ENCODE peak calls at places on chromosomes 5 and 9, in five cellular contexts. One of them, this sample, is unnamed.
A peak's percentile ranks its signal among the peaks of the same experiment; 100 is the strongest.

GRCh38 chr9:126612329-126612812 is 1.4 kb upstream of the LMX1B start:
- DNase-seq in mucosa of descending colon: no peak
- DNase-seq in fibroblast of mammary gland: no peak
- DNase-seq in keratinocyte: no peak
- DNase-seq in WTC11: no peak
- DNase-seq in this sample: no peak

GRCh38 chr9:79764377-79764776 is 192.6 kb downstream of the TLE4 start:
- DNase-seq in keratinocyte: peak; percentile 45
- DNase-seq in fibroblast of mammary gland: peak; percentile 88
- DNase-seq in WTC11: no peak
- DNase-seq in mucosa of descending colon: no peak
- DNase-seq in this sample: peak; percentile 99

GRCh38 chr9:72534931-72535330 is 13.5 kb downstream of the TMC1 start:
- DNase-seq in fibroblast of mammary gland: no peak
- DNase-seq in WTC11: no peak
- DNase-seq in keratinocyte: no peak
- DNase-seq in mucosa of descending colon: no peak
- DNase-seq in this sample: no peak

GRCh38 chr5:8053270-8053669 is 184.3 kb downstream of the MTRR start:
- DNase-seq in WTC11: no peak
- DNase-seq in keratinocyte: no peak
- DNase-seq in mucosa of descending colon: no peak
- DNase-seq in fibroblast of mammary gland: no peak
- DNase-seq in this sample: no peak

GRCh38 chr5:57735754-57736153 is 253.1 kb upstream of the ACTBL2 start:
- DNase-seq in mucosa of descending colon: no peak
- DNase-seq in keratinocyte: no peak
- DNase-seq in fibroblast of mammary gland: peak; percentile 93
- DNase-seq in WTC11: no peak
- DNase-seq in this sample: peak; percentile 83

GRCh38 chr5:132764051-132764450 is 13.0 kb downstream of the SEPTIN8 start:
- DNase-seq in WTC11: no peak
- DNase-seq in fibroblast of mammary gland: no peak
- DNase-seq in keratinocyte: no peak
- DNase-seq in mucosa of descending colon: no peak
- DNase-seq in this sample: no peak

GRCh38 chr9:90724112-90724511 is 77.5 kb upstream of the SYK start:
- DNase-seq in keratinocyte: no peak
- DNase-seq in mucosa of descending colon: no peak
- DNase-seq in fibroblast of mammary gland: no peak
- DNase-seq in WTC11: no peak
- DNase-seq in this sample: no peak

GRCh38 chr5:8491254-8491653 is 622.3 kb downstream of the MTRR start:
- DNase-seq in mucosa of descending colon: no peak
- DNase-seq in WTC11: no peak
- DNase-seq in keratinocyte: no peak
- DNase-seq in fibroblast of mammary gland: no peak
- DNase-seq in this sample: no peak

GRCh38 chr5:181121675-181122561 is 9.1 kb downstream of the OR2V1 start:
- DNase-seq in mucosa of descending colon: no peak
- DNase-seq in keratinocyte: no peak
- DNase-seq in WTC11: no peak
- DNase-seq in fibroblast of mammary gland: no peak
- DNase-seq in this sample: no peak
- TF ChIP-seq CTCF in mucosa of descending colon: no peak
- TF ChIP-seq CTCF in keratinocyte: no peak
- TF ChIP-seq CTCF in WTC11: no peak
- TF ChIP-seq CTCF in fibroblast of mammary gland: no peak
- TF ChIP-seq CTCF in this sample: peak; percentile 21

GRCh38 chr5:180648658-180649296 is 623 bp downstream of the FLT4 start:
- DNase-seq in WTC11: peak; percentile 75
- DNase-seq in mucosa of descending colon: no peak
- DNase-seq in keratinocyte: no peak
- DNase-seq in fibroblast of mammary gland: no peak
- DNase-seq in this sample: no peak
- TF ChIP-seq CTCF in WTC11: peak; percentile 12
- TF ChIP-seq CTCF in mucosa of descending colon: no peak
- TF ChIP-seq CTCF in keratinocyte: no peak
- TF ChIP-seq CTCF in fibroblast of mammary gland: no peak
- TF ChIP-seq CTCF in this sample: no peak

GRCh38 chr5:146528232-146528631 is 12.2 kb upstream of the GPR151 start:
- DNase-seq in keratinocyte: no peak
- DNase-seq in fibroblast of mammary gland: no peak
- DNase-seq in WTC11: no peak
- DNase-seq in mucosa of descending colon: no peak
- DNase-seq in this sample: no peak
- TF ChIP-seq CTCF in keratinocyte: peak; percentile 11
- TF ChIP-seq CTCF in fibroblast of mammary gland: peak; percentile 7
- TF ChIP-seq CTCF in WTC11: no peak
- TF ChIP-seq CTCF in mucosa of descending colon: no peak
- TF ChIP-seq CTCF in this sample: no peak

GRCh38 chr5:178120661-178121357 is 7.5 kb downstream of the N4BP3 start:
- DNase-seq in mucosa of descending colon: peak; percentile 96
- DNase-seq in keratinocyte: no peak
- DNase-seq in WTC11: peak; percentile 83
- DNase-seq in fibroblast of mammary gland: peak; percentile 65
- DNase-seq in this sample: peak; percentile 1
- TF ChIP-seq CTCF in mucosa of descending colon: peak; percentile 56
- TF ChIP-seq CTCF in keratinocyte: peak; percentile 57
- TF ChIP-seq CTCF in WTC11: peak; percentile 51
- TF ChIP-seq CTCF in fibroblast of mammary gland: peak; percentile 34
- TF ChIP-seq CTCF in this sample: peak; percentile 66